ENCODE peak calls at places on chromosomes 5 and 9, in nine cellular contexts. N, F, I, H, P, E, Y, U and O are unnamed samples.

GRCh38 chr5:73178265-73178664 is 5.3 kb downstream of the TMEM174 start:
- DNase-seq in U (no peak), F (no peak), H (no peak), I (no peak), N (no peak), E (no peak), P (no peak), Y (no peak), O (no peak)

GRCh38 chr5:1973391-1974013 is 90.8 kb upstream of the IRX4 start:
- DNase-seq in P (no peak), F (no peak), Y (no peak), I (no peak), U (no peak), E (no peak), N (no peak), H (no peak), O (no peak)

GRCh38 chr9:128637656-128638055 is 19.0 kb downstream of the DYNC2I2 start:
- DNase-seq in E (peak; percentile 80), Y (no peak), U (no peak), I (no peak), P (no peak), N (no peak), F (peak; percentile 52), H (no peak), O (no peak)

GRCh38 chr5:175796536-175797499 is 74.6 kb upstream of the CPLX2 start:
- DNase-seq in N (peak; percentile 79), H (peak; percentile 38), P (peak; percentile 55), F (peak; percentile 83), E (peak; percentile 98), U (no peak), I (peak; percentile 92), Y (peak; percentile 70), O (peak; percentile 80)

GRCh38 chr9:121559183-121559582 is 59.5 kb upstream of the GGTA1 start:
- DNase-seq in Y (no peak), U (peak; percentile 21), P (no peak), F (no peak), I (no peak), N (no peak), E (no peak), H (no peak), O (no peak)

GRCh38 chr9:101093620-101094019 is 65.1 kb downstream of the PLPPR1 start:
- DNase-seq in I (no peak), P (no peak), Y (no peak), E (no peak), U (no peak), H (no peak), F (no peak), N (no peak), O (no peak)

GRCh38 chr5:72505026-72505425 is 2.2 kb downstream of the ZNF366 start:
- DNase-seq in Y (no peak), P (no peak), H (no peak), N (no peak), F (no peak), U (no peak), I (no peak), E (no peak), O (no peak)

GRCh38 chr5:149576021-149576420 is 5.3 kb upstream of the ARHGEF37 start:
- DNase-seq in P (no peak), U (no peak), F (no peak), I (no peak), Y (no peak), N (no peak), E (no peak), H (no peak), O (no peak)

GRCh38 chr5:6568909-6569308 is 63.9 kb downstream of the NSUN2 start:
- DNase-seq in P (no peak), H (no peak), U (no peak), I (no peak), F (no peak), N (no peak), E (no peak), Y (no peak), O (no peak)

GRCh38 chr5:157564149-157564711 is 11.3 kb downstream of the ADAM19 start:
- DNase-seq in N (no peak), Y (no peak), I (no peak), H (peak; percentile 41), U (no peak), F (no peak), E (peak; percentile 18), P (peak; percentile 35), O (no peak)

GRCh38 chr5:151132959-151133358 is 24.6 kb downstream of the ANXA6 start:
- DNase-seq in P (no peak), N (no peak), I (no peak), Y (no peak), U (no peak), H (no peak), F (no peak), E (no peak), O (no peak)

DNA sequence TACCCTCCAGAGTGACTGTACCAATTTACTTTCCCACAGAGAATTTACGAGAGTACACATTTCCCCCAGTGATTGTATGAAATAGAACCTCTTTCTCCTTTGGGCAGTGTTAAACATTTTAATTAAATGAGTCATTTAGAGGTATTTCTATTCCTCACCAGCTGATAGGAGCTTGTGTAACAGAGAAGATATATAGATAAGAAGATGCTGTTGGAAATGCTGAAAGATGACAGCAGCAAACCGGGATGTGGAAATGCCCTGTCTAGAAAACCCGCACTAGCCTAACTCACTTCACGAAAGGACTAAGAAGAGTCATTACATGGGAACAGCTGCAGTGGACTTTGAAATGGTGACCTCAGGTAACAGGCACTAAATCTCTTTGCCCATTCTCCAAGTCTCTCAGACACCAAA is 68.3 kb downstream of the LPAR1 start:
- DNase-seq in Y (no peak), H (no peak), E (no peak), F (peak; percentile 56), N (no peak), P (peak; percentile 61), I (no peak), U (no peak), O (no peak)
- H3K27ac ChIP-seq in Y (no peak overlapping the region), H (no peak overlapping the region), E (peak overlapping the region; percentile 67), F (no peak overlapping the region), N (no peak overlapping the region), P (no peak overlapping the region), I (no peak overlapping the region), U (no peak overlapping the region), O (no peak overlapping the region)

GRCh38 chr5:14678773-14679334 is 14.3 kb downstream of the OTULIN start:
- DNase-seq in I (no peak), H (no peak), N (no peak), Y (no peak), E (no peak), F (no peak), P (no peak), U (no peak), O (no peak)

GRCh38 chr5:14675865-14676300 is 11.4 kb downstream of the OTULIN start:
- DNase-seq in P (no peak), F (peak; percentile 20), Y (no peak), N (no peak), U (peak; percentile 55), E (no peak), H (no peak), I (no peak), O (no peak)

GRCh38 chr5:14675309-14675708 is 10.8 kb downstream of the OTULIN start:
- DNase-seq in E (no peak), N (no peak), U (no peak), Y (no peak), I (no peak), H (no peak), P (no peak), F (no peak), O (no peak)

GRCh38 chr5:14673443-14673842 is 8.9 kb downstream of the OTULIN start:
- DNase-seq in F (no peak), I (no peak), Y (no peak), U (no peak), N (no peak), E (no peak), H (no peak), P (no peak), O (no peak)

GRCh38 chr5:14676320-14676719 is 11.8 kb downstream of the OTULIN start:
- DNase-seq in I (no peak), P (peak; percentile 21), U (no peak), E (peak; percentile 67), H (no peak), F (peak; percentile 68), N (no peak), Y (no peak), O (peak; percentile 64)
- H3K4me1 ChIP-seq in I (peaks cover 40% of the 10 kb centered on the region), P (peaks cover 1% of the 10 kb centered on the region), U (peaks cover 76% of the 10 kb centered on the region), E (peaks cover 32% of the 10 kb centered on the region), H (peaks cover 33% of the 10 kb centered on the region), F (no peaks in the 10 kb centered on the region), N (peaks cover 78% of the 10 kb centered on the region), Y (no peaks in the 10 kb centered on the region), O (peaks cover 15% of the 10 kb centered on the region)

DNA sequence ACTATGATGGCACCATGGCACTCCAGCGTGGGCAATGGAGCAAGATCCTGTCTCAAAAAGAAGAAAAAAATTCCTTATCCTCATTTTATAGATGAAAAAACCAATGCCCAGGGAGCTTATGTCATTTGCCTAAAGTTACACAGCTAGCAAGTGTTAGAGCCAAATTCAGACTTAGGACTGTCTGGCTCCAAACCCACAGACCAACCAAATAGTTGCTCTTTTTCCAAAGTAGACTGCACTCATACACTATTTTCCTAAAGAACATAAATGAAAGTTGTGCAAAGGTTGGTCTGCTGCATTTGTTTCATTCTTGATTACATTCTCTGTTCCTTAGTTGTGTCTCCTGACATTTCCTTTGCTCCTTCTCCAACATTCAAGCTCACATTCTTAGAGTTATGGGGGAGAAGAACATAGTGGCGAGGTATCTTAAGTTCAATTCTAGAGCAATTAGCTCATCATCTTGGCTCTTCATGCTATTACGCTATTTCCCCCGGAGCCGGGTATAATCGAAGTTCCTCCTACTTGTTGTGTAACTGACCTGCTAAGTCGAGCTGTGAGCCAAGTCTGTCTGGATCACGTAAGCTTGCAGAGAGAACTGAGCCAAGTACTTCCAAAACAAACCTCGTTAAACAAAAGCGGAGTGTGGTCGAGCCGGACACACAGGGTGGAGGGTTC is 138.3 kb downstream of the RFK start:
- DNase-seq in N (peak; percentile 22), Y (peak; percentile 55), E (peak; percentile 88), H (peak; percentile 83), I (peak; percentile 26), P (peak; percentile 6), F (peak; percentile 97), U (no peak), O (peak; percentile 64)
- H3K4me3 ChIP-seq in N (peak overlapping the region; percentile 16), Y (peak overlapping the region; percentile 33), E (peak overlapping the region; percentile 30), H (peak overlapping the region; percentile 17), I (no peak overlapping the region), P (no peak overlapping the region), F (no peak overlapping the region), U (no peak overlapping the region), O (no peak overlapping the region)

GRCh38 chr5:96712100-96712746 is 50.0 kb downstream of the CAST start:
- DNase-seq in F (no peak), P (no peak), Y (no peak), I (no peak), E (no peak), N (no peak), H (no peak), U (no peak), O (no peak)

GRCh38 chr5:96716007-96716406 is 53.8 kb downstream of the CAST start:
- DNase-seq in N (no peak), E (no peak), Y (no peak), F (no peak), P (no peak), U (no peak), I (no peak), H (no peak), O (no peak)

GRCh38 chr5:96714951-96715451 is 52.8 kb downstream of the CAST start:
- DNase-seq in E (peak; percentile 79), Y (no peak), I (no peak), F (peak; percentile 94), N (no peak), H (peak; percentile 83), U (no peak), P (peak; percentile 97), O (no peak)

GRCh38 chr5:96716716-96717115 is 54.5 kb downstream of the CAST start:
- DNase-seq in U (no peak), I (no peak), P (no peak), E (no peak), H (no peak), N (no peak), Y (no peak), F (no peak), O (no peak)

GRCh38 chr5:96714450-96714849 is 52.3 kb downstream of the CAST start:
- DNase-seq in U (no peak), H (no peak), E (no peak), N (no peak), I (no peak), F (no peak), Y (no peak), P (peak; percentile 64), O (no peak)
- H3K27ac ChIP-seq in U (no peak overlapping the region), H (peak overlapping the region; percentile 61), E (peak overlapping the region; percentile 71), N (peak overlapping the region; percentile 49), I (peak overlapping the region; percentile 48), F (peak overlapping the region; percentile 44), Y (peak overlapping the region; percentile 92), P (peak overlapping the region; percentile 96), O (peak overlapping the region; percentile 81)